ENCODE peak calls at places on chromosomes 4 and X, in eight cellular contexts. M, U, G, R, A, X, I and Y are unnamed samples.

GRCh38 chr4:24473309-24473721 is 111.0 kb downstream of the DHX15 start:
- DNase-seq in M (peak), U (peak), G (peak), R (no peak), A (no peak), X (no peak), I (peak), Y (peak)

GRCh38 chr4:179415842-179416223 is 1973.6 kb upstream of the AGA start:
- DNase-seq in M (no peak), U (no peak), G (no peak), R (peak), A (no peak), X (no peak), I (no peak), Y (no peak)

GRCh38 chrX:40166582-40166981 is 68.8 kb upstream of the BCOR start:
- DNase-seq in M (no peak), U (peak), G (no peak), R (no peak), A (no peak), X (no peak), I (no peak), Y (no peak)

GRCh38 chrX:118968031-118968430 is 6.4 kb upstream of the LONRF3 start:
- DNase-seq in M (no peak), U (no peak), G (no peak), R (no peak), A (no peak), X (no peak), I (no peak), Y (no peak)

GRCh38 chr4:18439306-18439705 is 417.8 kb upstream of the LCORL start:
- DNase-seq in M (no peak), U (no peak), G (no peak), R (no peak), A (no peak), X (no peak), I (no peak), Y (no peak)

GRCh38 chr4:134777626-134778025 is 576.0 kb upstream of the PABPC4L start:
- DNase-seq in M (peak), U (no peak), G (no peak), R (no peak), A (no peak), X (no peak), I (no peak), Y (peak)

GRCh38 chr4:95155759-95156451 is 392.9 kb downstream of the UNC5C start:
- DNase-seq in M (peak), U (no peak), G (no peak), R (peak), A (no peak), X (no peak), I (no peak), Y (peak)

GRCh38 chr4:54371211-54371610 is 142.1 kb downstream of the PDGFRA start:
- DNase-seq in M (no peak), U (no peak), G (no peak), R (no peak), A (no peak), X (no peak), I (no peak), Y (no peak)

GRCh38 chrX:23900220-23900797 is 7.4 kb downstream of the APOO start:
- DNase-seq in M (no peak), U (no peak), G (no peak), R (no peak), A (no peak), X (no peak), I (no peak), Y (no peak)

GRCh38 chr4:140575489-140575888 is 6.7 kb upstream of the UCP1 start:
- DNase-seq in M (no peak), U (no peak), G (no peak), R (no peak), A (no peak), X (no peak), I (no peak), Y (peak)

GRCh38 chr4:2662598-2662997 is 93.5 kb downstream of the TNIP2 start:
- DNase-seq in M (peak), U (no peak), G (no peak), R (no peak), A (no peak), X (no peak), I (no peak), Y (no peak)

GRCh38 chr4:39657465-39657864 is 18.8 kb upstream of the SMIM14 start:
- DNase-seq in M (no peak), U (no peak), G (no peak), R (no peak), A (no peak), X (no peak), I (no peak), Y (no peak)

GRCh38 chrX:107449490-107450175 is at the start of gene FRMPD3:
- DNase-seq in M (peak), U (no peak), G (no peak), R (no peak), A (no peak), X (no peak), I (peak), Y (peak)